ENCODE peak calls at places on chromosomes 2 and 18, in six cellular contexts. One of them, this sample, is unnamed.
A peak's percentile ranks its signal among the peaks of the same experiment; 100 is the strongest.

GRCh38 chr18:79866889-79867574 is 69.3 kb downstream of the KCNG2 start:
- DNase-seq in tibial nerve: no peak
- DNase-seq in HCT116: no peak
- DNase-seq in suprapubic skin: peak; percentile 44
- DNase-seq in heart left ventricle: no peak
- DNase-seq in A549: peak; percentile 49
- DNase-seq in this sample: no peak

GRCh38 chr2:3290655-3291054 is 87.0 kb downstream of the EIPR1 start:
- DNase-seq in A549: no peak
- DNase-seq in heart left ventricle: no peak
- DNase-seq in tibial nerve: no peak
- DNase-seq in HCT116: no peak
- DNase-seq in suprapubic skin: peak; percentile 44
- DNase-seq in this sample: no peak

GRCh38 chr2:172437419-172438063 is 10.2 kb downstream of the ITGA6 start:
- DNase-seq in tibial nerve: no peak
- DNase-seq in suprapubic skin: no peak
- DNase-seq in heart left ventricle: no peak
- DNase-seq in A549: no peak
- DNase-seq in HCT116: no peak
- DNase-seq in this sample: no peak

GRCh38 chr18:59700535-59700967 is 3.3 kb upstream of the CCBE1 start:
- DNase-seq in HCT116: no peak
- DNase-seq in A549: no peak
- DNase-seq in suprapubic skin: no peak
- DNase-seq in heart left ventricle: no peak
- DNase-seq in tibial nerve: no peak
- DNase-seq in this sample: no peak

GRCh38 chr2:183291436-183291835 is 167.2 kb downstream of the NUP35 start:
- DNase-seq in tibial nerve: no peak
- DNase-seq in HCT116: no peak
- DNase-seq in A549: no peak
- DNase-seq in suprapubic skin: no peak
- DNase-seq in heart left ventricle: no peak
- DNase-seq in this sample: no peak

GRCh38 chr2:164014068-164014577 is 278.3 kb upstream of the FIGN start:
- DNase-seq in HCT116: no peak
- DNase-seq in heart left ventricle: peak; percentile 34
- DNase-seq in tibial nerve: no peak
- DNase-seq in suprapubic skin: no peak
- DNase-seq in A549: no peak
- DNase-seq in this sample: no peak

GRCh38 chr2:55839182-55839819 is 84.3 kb downstream of the EFEMP1 start:
- DNase-seq in heart left ventricle: no peak
- DNase-seq in suprapubic skin: no peak
- DNase-seq in A549: peak; percentile 91
- DNase-seq in HCT116: no peak
- DNase-seq in tibial nerve: no peak
- DNase-seq in this sample: no peak

GRCh38 chr2:175575346-175576258 is 394.1 kb upstream of the ATP5MC3 start:
- DNase-seq in heart left ventricle: no peak
- DNase-seq in tibial nerve: no peak
- DNase-seq in HCT116: no peak
- DNase-seq in suprapubic skin: no peak
- DNase-seq in A549: no peak
- DNase-seq in this sample: no peak

GRCh38 chr2:180240774-180241173 is 233.7 kb upstream of the CWC22 start:
- DNase-seq in heart left ventricle: no peak
- DNase-seq in tibial nerve: no peak
- DNase-seq in A549: peak; percentile 20
- DNase-seq in HCT116: peak; percentile 10
- DNase-seq in suprapubic skin: no peak
- DNase-seq in this sample: no peak

GRCh38 chr18:34223164-34223892 is 1.4 kb downstream of the NOL4 start:
- DNase-seq in HCT116: no peak
- DNase-seq in A549: peak; percentile 5
- DNase-seq in suprapubic skin: no peak
- DNase-seq in tibial nerve: no peak
- DNase-seq in heart left ventricle: no peak
- DNase-seq in this sample: no peak

GRCh38 chr2:160317113-160318099 is 117.3 kb upstream of the ITGB6 start:
- DNase-seq in suprapubic skin: no peak
- DNase-seq in A549: no peak
- DNase-seq in tibial nerve: no peak
- DNase-seq in heart left ventricle: no peak
- DNase-seq in HCT116: no peak
- DNase-seq in this sample: no peak

GRCh38 chr2:175684466-175684865 is 317.6 kb downstream of the LNPK start:
- DNase-seq in A549: no peak
- DNase-seq in HCT116: no peak
- DNase-seq in suprapubic skin: no peak
- DNase-seq in heart left ventricle: no peak
- DNase-seq in tibial nerve: no peak
- DNase-seq in this sample: no peak

GRCh38 chr2:201472411-201472810 is 20.9 kb downstream of the STRADB start:
- DNase-seq in heart left ventricle: no peak
- DNase-seq in suprapubic skin: no peak
- DNase-seq in A549: no peak
- DNase-seq in tibial nerve: no peak
- DNase-seq in HCT116: no peak
- DNase-seq in this sample: no peak

GRCh38 chr2:212994976-212995375 is 156.4 kb downstream of the IKZF2 start:
- DNase-seq in heart left ventricle: no peak
- DNase-seq in suprapubic skin: no peak
- DNase-seq in HCT116: no peak
- DNase-seq in tibial nerve: no peak
- DNase-seq in A549: no peak
- DNase-seq in this sample: no peak

GRCh38 chr2:48312126-48312525 is 217.8 kb upstream of the STON1 start:
- DNase-seq in A549: no peak
- DNase-seq in suprapubic skin: no peak
- DNase-seq in heart left ventricle: no peak
- DNase-seq in HCT116: no peak
- DNase-seq in tibial nerve: no peak
- DNase-seq in this sample: no peak

GRCh38 chr2:3785220-3785889 is 82.0 kb downstream of the DCDC2C start:
- DNase-seq in suprapubic skin: no peak
- DNase-seq in tibial nerve: no peak
- DNase-seq in A549: peak; percentile 15
- DNase-seq in HCT116: no peak
- DNase-seq in heart left ventricle: no peak
- DNase-seq in this sample: no peak

GRCh38 chr18:54254265-54254758 is 15.0 kb upstream of the POLI start:
- DNase-seq in tibial nerve: no peak
- DNase-seq in HCT116: peak; percentile 27
- DNase-seq in A549: peak; percentile 53
- DNase-seq in suprapubic skin: no peak
- DNase-seq in heart left ventricle: no peak
- DNase-seq in this sample: no peak

GRCh38 chr2:20356042-20356441 is 5.4 kb upstream of the PUM2 start:
- DNase-seq in tibial nerve: no peak
- DNase-seq in A549: no peak
- DNase-seq in suprapubic skin: no peak
- DNase-seq in heart left ventricle: no peak
- DNase-seq in HCT116: no peak
- DNase-seq in this sample: no peak

GRCh38 chr18:44917865-44918476 is 237.3 kb downstream of the SETBP1 start:
- DNase-seq in HCT116: no peak
- DNase-seq in A549: no peak
- DNase-seq in heart left ventricle: no peak
- DNase-seq in suprapubic skin: no peak
- DNase-seq in tibial nerve: no peak
- DNase-seq in this sample: no peak

GRCh38 chr2:20008703-20009102 is 3.8 kb downstream of the MATN3 start:
- DNase-seq in tibial nerve: no peak
- DNase-seq in suprapubic skin: no peak
- DNase-seq in A549: peak; percentile 91
- DNase-seq in heart left ventricle: no peak
- DNase-seq in HCT116: no peak
- DNase-seq in this sample: no peak

GRCh38 chr18:32078845-32079244 is 12.8 kb upstream of the RNF138 start:
- DNase-seq in suprapubic skin: no peak
- DNase-seq in heart left ventricle: no peak
- DNase-seq in HCT116: no peak
- DNase-seq in tibial nerve: no peak
- DNase-seq in A549: no peak
- DNase-seq in this sample: no peak

GRCh38 chr2:79530443-79530842 is 17.6 kb downstream of the CTNNA2 start:
- DNase-seq in HCT116: no peak
- DNase-seq in tibial nerve: no peak
- DNase-seq in A549: peak; percentile 22
- DNase-seq in heart left ventricle: no peak
- DNase-seq in suprapubic skin: no peak
- DNase-seq in this sample: no peak

GRCh38 chr2:159613515-159614336 is 2.6 kb downstream of the BAZ2B start:
- DNase-seq in A549: peak; percentile 30
- DNase-seq in heart left ventricle: no peak
- DNase-seq in suprapubic skin: no peak
- DNase-seq in tibial nerve: no peak
- DNase-seq in HCT116: no peak
- DNase-seq in this sample: no peak

GRCh38 chr2:29314816-29315571 is 199.8 kb downstream of the CLIP4 start:
- DNase-seq in HCT116: no peak
- DNase-seq in heart left ventricle: no peak
- DNase-seq in suprapubic skin: no peak
- DNase-seq in A549: no peak
- DNase-seq in tibial nerve: no peak
- DNase-seq in this sample: no peak

GRCh38 chr2:239298126-239298804 is 102.6 kb downstream of the HDAC4 start:
- DNase-seq in tibial nerve: no peak
- DNase-seq in suprapubic skin: peak; percentile 48
- DNase-seq in HCT116: no peak
- DNase-seq in A549: no peak
- DNase-seq in heart left ventricle: peak; percentile 23
- DNase-seq in this sample: no peak

GRCh38 chr2:141468746-141469145 is 662.1 kb downstream of the LRP1B start:
- DNase-seq in tibial nerve: no peak
- DNase-seq in heart left ventricle: no peak
- DNase-seq in A549: no peak
- DNase-seq in suprapubic skin: no peak
- DNase-seq in HCT116: no peak
- DNase-seq in this sample: no peak

GRCh38 chr2:5695641-5696350 is 3.6 kb downstream of the SOX11 start:
- DNase-seq in A549: no peak
- DNase-seq in suprapubic skin: no peak
- DNase-seq in heart left ventricle: no peak
- DNase-seq in tibial nerve: no peak
- DNase-seq in HCT116: no peak
- DNase-seq in this sample: no peak

GRCh38 chr2:208407667-208408066 is 1.1 kb downstream of the PTH2R start:
- DNase-seq in HCT116: no peak
- DNase-seq in tibial nerve: no peak
- DNase-seq in suprapubic skin: no peak
- DNase-seq in heart left ventricle: no peak
- DNase-seq in A549: peak; percentile 48
- DNase-seq in this sample: peak; percentile 12

GRCh38 chr18:63150942-63151421 is 168.6 kb downstream of the BCL2 start:
- DNase-seq in tibial nerve: no peak
- DNase-seq in HCT116: no peak
- DNase-seq in A549: no peak
- DNase-seq in suprapubic skin: no peak
- DNase-seq in heart left ventricle: no peak
- DNase-seq in this sample: no peak
- TF ChIP-seq POLR2A in tibial nerve: no peak
- TF ChIP-seq POLR2A in HCT116: no peak
- TF ChIP-seq POLR2A in A549: no peak
- TF ChIP-seq POLR2A in suprapubic skin: no peak
- TF ChIP-seq POLR2A in heart left ventricle: no peak
- TF ChIP-seq POLR2A in this sample: no peak

GRCh38 chr2:102386867-102387541 is 31.4 kb downstream of the IL18R1 start:
- DNase-seq in HCT116: no peak
- DNase-seq in tibial nerve: no peak
- DNase-seq in A549: no peak
- DNase-seq in heart left ventricle: no peak
- DNase-seq in suprapubic skin: no peak
- DNase-seq in this sample: no peak
- TF ChIP-seq POLR2A in HCT116: no peak
- TF ChIP-seq POLR2A in tibial nerve: no peak
- TF ChIP-seq POLR2A in A549: no peak
- TF ChIP-seq POLR2A in heart left ventricle: no peak
- TF ChIP-seq POLR2A in suprapubic skin: no peak
- TF ChIP-seq POLR2A in this sample: no peak

GRCh38 chr2:216081487-216082387 is at the start of the genes PECR and TMEM169:
- DNase-seq in tibial nerve: peak; percentile 62
- DNase-seq in A549: peak; percentile 70
- DNase-seq in HCT116: peak; percentile 23
- DNase-seq in heart left ventricle: peak; percentile 82
- DNase-seq in suprapubic skin: peak; percentile 84
- DNase-seq in this sample: peak; percentile 80
- TF ChIP-seq POLR2A in tibial nerve: no peak
- TF ChIP-seq POLR2A in A549: peak; percentile 92
- TF ChIP-seq POLR2A in HCT116: peak; percentile 64
- TF ChIP-seq POLR2A in heart left ventricle: no peak
- TF ChIP-seq POLR2A in suprapubic skin: no peak
- TF ChIP-seq POLR2A in this sample: peak; percentile 76

GRCh38 chr2:33451825-33452224 is 24.6 kb upstream of the RASGRP3 start:
- DNase-seq in tibial nerve: no peak
- DNase-seq in A549: no peak
- DNase-seq in suprapubic skin: no peak
- DNase-seq in heart left ventricle: no peak
- DNase-seq in HCT116: no peak
- DNase-seq in this sample: no peak

GRCh38 chr2:33451214-33451613 is 25.2 kb upstream of the RASGRP3 start:
- DNase-seq in tibial nerve: no peak
- DNase-seq in heart left ventricle: no peak
- DNase-seq in suprapubic skin: no peak
- DNase-seq in A549: no peak
- DNase-seq in HCT116: no peak
- DNase-seq in this sample: no peak

GRCh38 chr2:33448216-33448899 is 28.1 kb upstream of the RASGRP3 start:
- DNase-seq in tibial nerve: no peak
- DNase-seq in suprapubic skin: no peak
- DNase-seq in heart left ventricle: no peak
- DNase-seq in HCT116: no peak
- DNase-seq in A549: no peak
- DNase-seq in this sample: no peak

GRCh38 chr2:33453905-33454479 is 22.5 kb upstream of the RASGRP3 start:
- DNase-seq in tibial nerve: no peak
- DNase-seq in HCT116: no peak
- DNase-seq in A549: no peak
- DNase-seq in suprapubic skin: no peak
- DNase-seq in heart left ventricle: no peak
- DNase-seq in this sample: no peak

DNA sequence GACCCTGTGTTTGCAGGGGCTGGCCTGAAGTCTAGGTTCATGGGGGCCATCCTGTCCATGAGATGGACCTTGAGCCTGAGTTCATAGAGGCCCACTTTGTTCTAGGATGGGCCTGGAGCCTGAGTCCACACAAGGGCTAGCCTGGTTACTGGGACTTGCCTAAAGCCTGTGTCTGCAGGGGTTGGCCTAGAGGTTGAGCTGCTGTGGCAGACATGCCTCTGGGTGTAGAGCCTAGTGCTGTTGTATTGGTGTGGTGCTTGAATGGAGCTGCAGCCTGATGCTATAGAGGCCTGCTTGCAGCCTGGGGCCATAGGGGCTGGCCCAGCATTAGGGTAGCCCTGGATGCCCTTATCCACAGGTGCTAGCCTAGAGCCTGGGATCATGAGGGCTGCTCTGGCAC is 23.9 kb upstream of the RASGRP3 start:
- DNase-seq in HCT116: no peak
- DNase-seq in heart left ventricle: no peak
- DNase-seq in A549: no peak
- DNase-seq in tibial nerve: no peak
- DNase-seq in suprapubic skin: no peak
- DNase-seq in this sample: no peak
- TF ChIP-seq POLR2A in HCT116: no peak
- TF ChIP-seq POLR2A in heart left ventricle: no peak
- TF ChIP-seq POLR2A in A549: no peak
- TF ChIP-seq POLR2A in tibial nerve: no peak
- TF ChIP-seq POLR2A in suprapubic skin: no peak
- TF ChIP-seq POLR2A in this sample: no peak

This sample was measured in H54.